ENCODE peak calls at places on chromosomes 1 and 21, in four cellular contexts. Y is endothelial cell; X is activated CD4-positive, alpha-beta T cell treated with anti-CD3 and anti-CD28 coated beads, Interleukin-2, amount 50 U/mL, for 24 hours; N is stimulated activated CD4-positive, alpha-beta T cell treated with anti-CD3 and anti-CD28 coated beads, Interleukin-2, amount 100 ng/mL, for 4 hours. H is an unnamed sample.

GRCh38 chr1:201562257-201562656 is 23.3 kb downstream of the NAV1 start:
- DNase-seq in Y (no peak), X (no peak), N (no peak), H (no peak)

GRCh38 chr1:11878891-11879190 is 20.1 kb upstream of the NPPB start:
- DNase-seq in Y (no peak), X (no peak), N (no peak), H (no peak)

GRCh38 chr1:29251164-29252130 is 15.1 kb downstream of the PTPRU start:
- DNase-seq in Y (no peak), X (no peak), N (no peak), H (no peak)

GRCh38 chr1:64687725-64688285 is 57.1 kb upstream of the RAVER2 start:
- DNase-seq in Y (no peak), X (no peak), N (no peak), H (no peak)

GRCh38 chr1:230090194-230090711 is 23.2 kb downstream of the GALNT2 start:
- DNase-seq in Y (no peak), X (no peak), N (no peak), H (no peak)

GRCh38 chr1:183806650-183807049 is 1.7 kb downstream of the RGL1 start:
- DNase-seq in Y (no peak), X (no peak), N (no peak), H (no peak)

GRCh38 chr1:23825076-23825761 is at the start of gene HMGCL:
- DNase-seq in Y (peak), X (peak), N (peak), H (peak)

GRCh38 chr21:46454142-46454541 is 4.5 kb upstream of the DIP2A start:
- DNase-seq in Y (no peak), X (no peak), N (no peak), H (no peak)

GRCh38 chr1:19514391-19514831 is 29.1 kb upstream of the CAPZB start:
- DNase-seq in Y (no peak), X (no peak), N (no peak), H (no peak)

GRCh38 chr1:3217096-3217724 is 148.2 kb downstream of the PRDM16 start:
- DNase-seq in Y (no peak), X (no peak), N (no peak), H (no peak)

GRCh38 chr1:238606896-238607295 is 716.2 kb upstream of the ZP4 start:
- DNase-seq in Y (no peak), X (no peak), N (no peak), H (no peak)

GRCh38 chr1:156815307-156815826 is 1.3 kb downstream of the SH2D2A start:
- DNase-seq in Y (no peak), X (no peak), N (no peak), H (no peak)

GRCh38 chr1:238642231-238642630 is 744.1 kb upstream of the CHRM3 start:
- DNase-seq in Y (no peak), X (no peak), N (no peak), H (no peak)

GRCh38 chr1:77744576-77744975 is 15.1 kb downstream of the USP33 start:
- DNase-seq in Y (no peak), X (no peak), N (no peak), H (no peak)